ENCODE peak calls at places on chromosomes 16 and 17, in ten cellular contexts. One of them, this sample, is unnamed.

GRCh38 chr17:79678091-79678731 is 52.5 kb upstream of the ENPP7 start:
- DNase-seq in brain microvascular endothelial cell: no peak
- DNase-seq in GM23248: no peak
- DNase-seq in heart left ventricle: no peak
- DNase-seq in A673: no peak
- DNase-seq in CD4-positive, alpha-beta T cell: no peak
- DNase-seq in dorsolateral prefrontal cortex: no peak
- DNase-seq in left ventricle myocardium inferior: no peak
- DNase-seq in psoas muscle: no peak
- DNase-seq in right cardiac atrium: no peak
- DNase-seq in this sample: no peak

GRCh38 chr17:80584171-80584905 is 39.7 kb downstream of the RPTOR start:
- DNase-seq in brain microvascular endothelial cell: no peak
- DNase-seq in GM23248: peak; percentile 5
- DNase-seq in heart left ventricle: no peak
- DNase-seq in A673: no peak
- DNase-seq in CD4-positive, alpha-beta T cell: no peak
- DNase-seq in dorsolateral prefrontal cortex: no peak
- DNase-seq in left ventricle myocardium inferior: no peak
- DNase-seq in psoas muscle: no peak
- DNase-seq in right cardiac atrium: no peak
- DNase-seq in this sample: no peak

GRCh38 chr17:30975042-30975820 is 4.4 kb downstream of the RNF135 start:
- DNase-seq in brain microvascular endothelial cell: no peak
- DNase-seq in GM23248: no peak
- DNase-seq in heart left ventricle: no peak
- DNase-seq in A673: no peak
- DNase-seq in CD4-positive, alpha-beta T cell: no peak
- DNase-seq in dorsolateral prefrontal cortex: no peak
- DNase-seq in left ventricle myocardium inferior: no peak
- DNase-seq in psoas muscle: no peak
- DNase-seq in right cardiac atrium: no peak
- DNase-seq in this sample: no peak

GRCh38 chr17:44004077-44004760 is at the start of gene NAGS:
- DNase-seq in brain microvascular endothelial cell: no peak
- DNase-seq in GM23248: peak; percentile 23
- DNase-seq in heart left ventricle: no peak
- DNase-seq in A673: no peak
- DNase-seq in CD4-positive, alpha-beta T cell: no peak
- DNase-seq in dorsolateral prefrontal cortex: no peak
- DNase-seq in left ventricle myocardium inferior: no peak
- DNase-seq in psoas muscle: peak; percentile 24
- DNase-seq in right cardiac atrium: peak; percentile 63
- DNase-seq in this sample: no peak

GRCh38 chr16:67530013-67530939 is 1.6 kb downstream of the RIPOR1 start:
- DNase-seq in brain microvascular endothelial cell: peak; percentile 68
- DNase-seq in GM23248: peak; percentile 89
- DNase-seq in heart left ventricle: peak; percentile 89
- DNase-seq in A673: no peak
- DNase-seq in CD4-positive, alpha-beta T cell: no peak
- DNase-seq in dorsolateral prefrontal cortex: peak; percentile 81
- DNase-seq in left ventricle myocardium inferior: peak; percentile 82
- DNase-seq in psoas muscle: peak; percentile 83
- DNase-seq in right cardiac atrium: peak; percentile 92
- DNase-seq in this sample: peak; percentile 41

GRCh38 chr16:49658066-49658465 is 197.8 kb downstream of the ZNF423 start:
- DNase-seq in brain microvascular endothelial cell: no peak
- DNase-seq in GM23248: no peak
- DNase-seq in heart left ventricle: no peak
- DNase-seq in A673: no peak
- DNase-seq in CD4-positive, alpha-beta T cell: no peak
- DNase-seq in dorsolateral prefrontal cortex: no peak
- DNase-seq in left ventricle myocardium inferior: no peak
- DNase-seq in psoas muscle: no peak
- DNase-seq in right cardiac atrium: no peak
- DNase-seq in this sample: no peak

GRCh38 chr16:12600536-12601256 is 203.0 kb downstream of the CPPED1 start:
- DNase-seq in brain microvascular endothelial cell: no peak
- DNase-seq in GM23248: no peak
- DNase-seq in heart left ventricle: no peak
- DNase-seq in A673: no peak
- DNase-seq in CD4-positive, alpha-beta T cell: no peak
- DNase-seq in dorsolateral prefrontal cortex: no peak
- DNase-seq in left ventricle myocardium inferior: no peak
- DNase-seq in psoas muscle: no peak
- DNase-seq in right cardiac atrium: no peak
- DNase-seq in this sample: no peak

GRCh38 chr16:56800355-56800754 is 64.7 kb upstream of the SLC12A3 start:
- DNase-seq in brain microvascular endothelial cell: no peak
- DNase-seq in GM23248: peak; percentile 39
- DNase-seq in heart left ventricle: no peak
- DNase-seq in A673: no peak
- DNase-seq in CD4-positive, alpha-beta T cell: no peak
- DNase-seq in dorsolateral prefrontal cortex: no peak
- DNase-seq in left ventricle myocardium inferior: no peak
- DNase-seq in psoas muscle: no peak
- DNase-seq in right cardiac atrium: no peak
- DNase-seq in this sample: no peak

DNA sequence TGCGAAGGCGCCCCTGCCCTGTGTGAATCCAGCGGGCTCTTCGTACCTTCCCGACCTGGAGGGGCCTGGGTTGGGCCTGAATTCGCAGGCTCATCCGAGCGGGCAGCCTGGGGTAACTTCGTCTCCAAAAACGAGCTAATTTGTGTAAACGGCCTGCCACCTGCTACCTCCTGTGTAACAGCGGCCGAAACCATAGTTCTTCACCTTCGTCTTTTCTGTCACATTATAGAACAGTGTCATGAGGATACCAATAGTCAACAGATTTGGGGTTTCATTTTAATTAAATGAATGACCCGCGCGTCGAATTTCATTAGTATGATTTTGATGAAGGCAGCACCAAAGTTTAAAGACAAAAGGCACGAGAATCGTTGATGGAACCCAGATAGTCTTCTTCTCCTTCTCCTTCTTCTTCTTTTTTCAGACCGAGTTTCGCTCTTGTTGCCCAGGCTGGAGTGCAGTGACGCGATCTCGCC is 469 bp upstream of the CENPV start:
- DNase-seq in brain microvascular endothelial cell: no peak
- DNase-seq in GM23248: no peak
- DNase-seq in heart left ventricle: no peak
- DNase-seq in A673: no peak
- DNase-seq in CD4-positive, alpha-beta T cell: no peak
- DNase-seq in dorsolateral prefrontal cortex: no peak
- DNase-seq in left ventricle myocardium inferior: no peak
- DNase-seq in psoas muscle: no peak
- DNase-seq in right cardiac atrium: no peak
- DNase-seq in this sample: no peak
- H3K27ac ChIP-seq in brain microvascular endothelial cell: no peak overlapping the region
- H3K27ac ChIP-seq in GM23248: no peak overlapping the region
- H3K27ac ChIP-seq in heart left ventricle: no peak overlapping the region
- H3K27ac ChIP-seq in A673: no peak overlapping the region
- H3K27ac ChIP-seq in CD4-positive, alpha-beta T cell: peak overlapping the region; percentile 30
- H3K27ac ChIP-seq in dorsolateral prefrontal cortex: peak overlapping the region; percentile 66
- H3K27ac ChIP-seq in left ventricle myocardium inferior: no peak overlapping the region
- H3K27ac ChIP-seq in psoas muscle: peak overlapping the region; percentile 55
- H3K27ac ChIP-seq in right cardiac atrium: no peak overlapping the region
- H3K27ac ChIP-seq in this sample: peak overlapping the region; percentile 26

GRCh38 chr16:704552-705380 is 835 bp downstream of the FBXL16 start:
- DNase-seq in brain microvascular endothelial cell: no peak
- DNase-seq in GM23248: no peak
- DNase-seq in heart left ventricle: no peak
- DNase-seq in A673: no peak
- DNase-seq in CD4-positive, alpha-beta T cell: no peak
- DNase-seq in dorsolateral prefrontal cortex: no peak
- DNase-seq in left ventricle myocardium inferior: no peak
- DNase-seq in psoas muscle: no peak
- DNase-seq in right cardiac atrium: no peak
- DNase-seq in this sample: no peak
- H3K27ac ChIP-seq in brain microvascular endothelial cell: no peak overlapping the region
- H3K27ac ChIP-seq in GM23248: no peak overlapping the region
- H3K27ac ChIP-seq in heart left ventricle: no peak overlapping the region
- H3K27ac ChIP-seq in A673: no peak overlapping the region
- H3K27ac ChIP-seq in CD4-positive, alpha-beta T cell: no peak overlapping the region
- H3K27ac ChIP-seq in dorsolateral prefrontal cortex: peak overlapping the region; percentile 77
- H3K27ac ChIP-seq in left ventricle myocardium inferior: no peak overlapping the region
- H3K27ac ChIP-seq in psoas muscle: no peak overlapping the region
- H3K27ac ChIP-seq in right cardiac atrium: no peak overlapping the region
- H3K27ac ChIP-seq in this sample: peak overlapping the region; percentile 3

DNA sequence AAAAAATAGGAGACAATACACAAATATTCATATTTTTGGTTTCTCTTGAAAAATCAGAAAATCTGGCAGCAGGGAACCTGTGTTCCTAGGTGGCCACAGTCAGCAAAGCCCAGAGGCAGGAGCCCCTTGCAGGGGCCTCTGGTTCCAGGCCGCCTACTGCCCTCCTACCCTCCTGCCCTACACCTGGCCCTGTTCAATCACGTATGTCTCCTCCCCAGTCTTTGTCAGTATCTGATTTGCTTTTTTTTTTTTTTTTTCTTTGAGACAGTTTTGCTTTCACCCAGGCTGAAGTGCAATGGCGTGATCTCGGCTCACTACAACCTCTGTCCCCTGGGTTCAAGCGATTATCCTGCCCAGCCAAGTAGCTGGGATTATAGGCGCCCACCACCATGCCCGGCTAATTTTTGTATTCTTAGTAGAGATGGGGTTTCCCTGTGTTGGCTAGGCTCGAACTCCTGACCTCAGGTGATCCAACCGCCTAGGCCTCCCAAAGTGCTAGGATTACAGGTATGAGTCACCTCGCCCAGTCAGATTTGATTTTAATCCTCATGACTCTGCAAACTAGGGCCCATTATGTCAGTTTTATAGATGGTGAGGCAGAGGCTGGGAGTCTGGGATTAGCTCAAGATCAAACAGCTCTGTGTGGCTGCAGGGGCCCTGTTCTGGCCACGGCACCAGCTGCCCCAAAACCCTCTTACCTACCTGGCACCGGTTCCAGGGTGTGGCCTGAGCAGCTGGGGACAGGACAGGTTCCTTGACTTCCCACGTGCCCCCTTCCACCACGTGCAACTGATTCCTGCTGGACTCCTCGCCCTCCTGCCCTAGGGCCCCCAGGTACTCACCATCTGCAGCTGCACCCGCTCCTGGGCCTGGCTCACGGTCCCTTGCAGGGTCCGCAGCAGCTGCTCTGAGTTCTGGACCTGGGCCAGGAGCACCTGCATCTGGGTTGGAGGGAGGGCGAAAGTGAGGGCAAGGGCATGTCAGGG is 14.7 kb downstream of the RABEP2 start:
- DNase-seq in brain microvascular endothelial cell: no peak
- DNase-seq in GM23248: no peak
- DNase-seq in heart left ventricle: no peak
- DNase-seq in A673: no peak
- DNase-seq in CD4-positive, alpha-beta T cell: no peak
- DNase-seq in dorsolateral prefrontal cortex: no peak
- DNase-seq in left ventricle myocardium inferior: no peak
- DNase-seq in psoas muscle: no peak
- DNase-seq in right cardiac atrium: no peak
- DNase-seq in this sample: no peak
- H3K27ac ChIP-seq in brain microvascular endothelial cell: no peak overlapping the region
- H3K27ac ChIP-seq in GM23248: no peak overlapping the region
- H3K27ac ChIP-seq in heart left ventricle: no peak overlapping the region
- H3K27ac ChIP-seq in A673: no peak overlapping the region
- H3K27ac ChIP-seq in CD4-positive, alpha-beta T cell: no peak overlapping the region
- H3K27ac ChIP-seq in dorsolateral prefrontal cortex: no peak overlapping the region
- H3K27ac ChIP-seq in left ventricle myocardium inferior: no peak overlapping the region
- H3K27ac ChIP-seq in psoas muscle: peak overlapping the region; percentile 52
- H3K27ac ChIP-seq in right cardiac atrium: no peak overlapping the region
- H3K27ac ChIP-seq in this sample: no peak overlapping the region

GRCh38 chr16:57822861-57823260 is 20.6 kb upstream of the KIFC3 start:
- DNase-seq in brain microvascular endothelial cell: no peak
- DNase-seq in GM23248: no peak
- DNase-seq in heart left ventricle: no peak
- DNase-seq in A673: no peak
- DNase-seq in CD4-positive, alpha-beta T cell: no peak
- DNase-seq in dorsolateral prefrontal cortex: no peak
- DNase-seq in left ventricle myocardium inferior: no peak
- DNase-seq in psoas muscle: no peak
- DNase-seq in right cardiac atrium: no peak
- DNase-seq in this sample: no peak

GRCh38 chr16:57822018-57822553 is 19.8 kb upstream of the KIFC3 start:
- DNase-seq in brain microvascular endothelial cell: no peak
- DNase-seq in GM23248: no peak
- DNase-seq in heart left ventricle: no peak
- DNase-seq in A673: no peak
- DNase-seq in CD4-positive, alpha-beta T cell: no peak
- DNase-seq in dorsolateral prefrontal cortex: no peak
- DNase-seq in left ventricle myocardium inferior: no peak
- DNase-seq in psoas muscle: no peak
- DNase-seq in right cardiac atrium: no peak
- DNase-seq in this sample: no peak

GRCh38 chr16:57818377-57819055 is 16.2 kb upstream of the KIFC3 start:
- DNase-seq in brain microvascular endothelial cell: no peak
- DNase-seq in GM23248: no peak
- DNase-seq in heart left ventricle: no peak
- DNase-seq in A673: no peak
- DNase-seq in CD4-positive, alpha-beta T cell: no peak
- DNase-seq in dorsolateral prefrontal cortex: no peak
- DNase-seq in left ventricle myocardium inferior: no peak
- DNase-seq in psoas muscle: no peak
- DNase-seq in right cardiac atrium: no peak
- DNase-seq in this sample: no peak

GRCh38 chr16:57823836-57824235 is 21.5 kb upstream of the KIFC3 start:
- DNase-seq in brain microvascular endothelial cell: no peak
- DNase-seq in GM23248: no peak
- DNase-seq in heart left ventricle: no peak
- DNase-seq in A673: no peak
- DNase-seq in CD4-positive, alpha-beta T cell: no peak
- DNase-seq in dorsolateral prefrontal cortex: no peak
- DNase-seq in left ventricle myocardium inferior: no peak
- DNase-seq in psoas muscle: no peak
- DNase-seq in right cardiac atrium: no peak
- DNase-seq in this sample: no peak

DNA sequence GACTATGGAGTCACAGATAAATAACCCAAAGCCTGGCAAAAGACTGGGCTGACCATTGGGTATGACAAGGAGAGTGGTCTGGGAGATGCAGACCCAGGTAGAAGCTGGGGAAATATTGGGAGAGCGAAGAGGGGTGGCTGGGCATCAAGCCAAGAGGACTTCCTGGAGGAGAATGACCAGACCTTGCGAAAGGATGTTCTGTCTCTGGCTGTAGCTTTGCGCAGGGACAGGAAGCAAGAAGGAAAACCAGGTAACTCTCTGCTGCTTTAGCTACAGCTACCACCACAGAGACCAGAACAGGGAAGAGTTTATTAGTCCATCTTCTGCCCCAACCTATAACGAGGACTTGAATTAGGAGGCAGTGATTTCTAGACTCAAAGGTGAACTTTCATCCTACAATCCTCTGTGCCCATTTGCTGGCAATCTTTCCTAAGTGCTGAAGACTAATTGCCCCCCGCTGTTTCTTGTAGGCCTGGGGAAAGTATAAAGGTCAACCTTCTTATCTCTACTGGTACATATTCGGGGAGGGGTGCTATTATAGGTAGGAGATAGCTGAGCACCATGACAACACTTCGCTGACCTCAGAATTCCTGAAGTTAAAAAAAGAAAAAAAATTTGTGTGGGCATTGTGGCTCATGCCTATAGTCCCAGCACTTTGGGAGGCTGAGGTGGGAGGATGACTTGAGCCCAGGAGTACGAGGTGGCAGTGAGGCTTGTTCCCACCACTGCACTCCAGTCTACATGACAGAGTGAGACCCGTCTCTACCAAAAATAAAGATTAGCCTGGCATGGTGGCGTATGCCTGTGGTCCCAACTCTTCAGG is 19.1 kb upstream of the KIFC3 start:
- DNase-seq in brain microvascular endothelial cell: no peak
- DNase-seq in GM23248: no peak
- DNase-seq in heart left ventricle: no peak
- DNase-seq in A673: no peak
- DNase-seq in CD4-positive, alpha-beta T cell: no peak
- DNase-seq in dorsolateral prefrontal cortex: no peak
- DNase-seq in left ventricle myocardium inferior: no peak
- DNase-seq in psoas muscle: no peak
- DNase-seq in right cardiac atrium: no peak
- DNase-seq in this sample: no peak
- H3K27ac ChIP-seq in brain microvascular endothelial cell: no peak overlapping the region
- H3K27ac ChIP-seq in GM23248: no peak overlapping the region
- H3K27ac ChIP-seq in heart left ventricle: no peak overlapping the region
- H3K27ac ChIP-seq in A673: peak overlapping the region; percentile 10
- H3K27ac ChIP-seq in CD4-positive, alpha-beta T cell: no peak overlapping the region
- H3K27ac ChIP-seq in dorsolateral prefrontal cortex: no peak overlapping the region
- H3K27ac ChIP-seq in left ventricle myocardium inferior: no peak overlapping the region
- H3K27ac ChIP-seq in psoas muscle: no peak overlapping the region
- H3K27ac ChIP-seq in right cardiac atrium: no peak overlapping the region
- H3K27ac ChIP-seq in this sample: no peak overlapping the region